ENCODE peak calls at places on chromosomes 13 and 19, in eight cellular contexts. V is heart right ventricle, F is uterus, Q is cardiac muscle cell, U is adrenal gland, Z is pancreas, A is lower lobe of right lung, B is Peyer's patch. Y is an unnamed sample.
A peak's percentile ranks its signal among the peaks of the same experiment; 100 is the strongest.

GRCh38 chr13:110648848-110649421 is 33.6 kb downstream of the NAXD start:
- DNase-seq in A (no peak), Z (no peak), U (no peak), V (no peak), F (no peak), Q (no peak), B (no peak), Y (peak; percentile 53)

GRCh38 chr19:43675269-43675879 is 5.4 kb upstream of the PLAUR start:
- DNase-seq in F (no peak), A (no peak), Z (peak; percentile 59), U (no peak), Q (peak; percentile 23), B (peak; percentile 83), V (no peak), Y (no peak)

GRCh38 chr19:42246143-42246868 is 3.9 kb upstream of the GSK3A start:
- DNase-seq in V (peak; percentile 82), F (peak; percentile 85), Z (peak; percentile 78), A (peak; percentile 65), U (peak; percentile 90), B (peak; percentile 79), Q (peak; percentile 83), Y (peak; percentile 81)

GRCh38 chr13:57557979-57558529 is 73.5 kb upstream of the PCDH17 start:
- DNase-seq in V (no peak), F (no peak), U (no peak), Z (no peak), Q (peak; percentile 0), A (no peak), B (no peak), Y (no peak)

GRCh38 chr19:42203700-42204099 is 13.8 kb downstream of the DEDD2 start:
- DNase-seq in Z (no peak), F (no peak), Q (no peak), A (no peak), B (no peak), U (no peak), V (no peak), Y (no peak)

GRCh38 chr19:38250821-38251563 is 5.2 kb downstream of the PPP1R14A start:
- DNase-seq in Z (peak; percentile 76), V (peak; percentile 91), B (peak; percentile 73), Q (peak; percentile 73), U (peak; percentile 80), F (peak; percentile 83), A (peak; percentile 56), Y (peak; percentile 71)

GRCh38 chr13:109959903-109960302 is 173.5 kb upstream of the IRS2 start:
- DNase-seq in V (no peak), Z (no peak), B (no peak), U (no peak), A (no peak), Q (no peak), F (no peak), Y (no peak)

GRCh38 chr13:31476266-31476665 is 263.1 kb upstream of the RXFP2 start:
- DNase-seq in Q (peak; percentile 97), Z (no peak), B (no peak), F (no peak), U (peak; percentile 4), V (no peak), A (no peak), Y (no peak)

GRCh38 chr19:50362656-50363424 is 2.6 kb downstream of the NAPSA start:
- DNase-seq in F (no peak), A (peak; percentile 47), U (no peak), V (no peak), B (no peak), Z (no peak), Q (no peak), Y (no peak)

GRCh38 chr19:46478356-46478986 is 7.1 kb upstream of the PNMA8A start:
- DNase-seq in U (no peak), V (no peak), F (no peak), Q (peak; percentile 62), B (no peak), Z (no peak), A (no peak), Y (peak; percentile 68)

GRCh38 chr19:18662972-18663732 is 20.3 kb upstream of the CRTC1 start:
- DNase-seq in U (no peak), A (no peak), V (no peak), F (no peak), Q (no peak), Z (no peak), B (no peak), Y (peak; percentile 58)

GRCh38 chr19:2253106-2254051 is 2.8 kb downstream of the JSRP1 start:
- DNase-seq in V (no peak), F (no peak), U (no peak), A (no peak), B (no peak), Z (peak; percentile 58), Q (no peak), Y (peak; percentile 86)

GRCh38 chr19:39179754-39180153 is 17.0 kb upstream of the NCCRP1 start:
- DNase-seq in F (no peak), V (no peak), B (no peak), U (no peak), Q (no peak), A (no peak), Z (no peak), Y (no peak)

GRCh38 chr19:47539747-47540311 is 25.0 kb upstream of the NAPA start:
- DNase-seq in F (no peak), A (no peak), V (no peak), Z (no peak), Q (no peak), B (no peak), U (no peak), Y (no peak)

GRCh38 chr19:48158210-48158790 is 11.8 kb downstream of the LIG1 start:
- DNase-seq in Z (no peak), A (no peak), F (no peak), B (no peak), U (no peak), Q (no peak), V (no peak), Y (no peak)

GRCh38 chr13:75761373-75761772 is 125.2 kb downstream of the LMO7 start:
- DNase-seq in A (no peak), Q (no peak), F (no peak), V (no peak), U (no peak), B (no peak), Z (no peak), Y (no peak)

GRCh38 chr13:32426981-32427851 is 714 bp downstream of the N4BP2L1 start:
- DNase-seq in Z (peak; percentile 83), B (peak; percentile 70), V (peak; percentile 31), U (peak; percentile 50), A (peak; percentile 76), Q (peak; percentile 22), F (peak; percentile 64), Y (peak; percentile 86)

GRCh38 chr13:71645467-71645866 is 221.5 kb downstream of the DACH1 start:
- DNase-seq in V (no peak), F (no peak), A (no peak), Z (no peak), U (no peak), B (no peak), Q (no peak), Y (no peak)

GRCh38 chr19:2478324-2478755 is 2.4 kb downstream of the GADD45B start:
- DNase-seq in Z (peak; percentile 74), U (peak; percentile 43), B (peak; percentile 76), A (peak; percentile 86), V (peak; percentile 39), Q (peak; percentile 79), F (peak; percentile 71), Y (peak; percentile 81)

GRCh38 chr19:913080-913748 is at the start of gene R3HDM4:
- DNase-seq in V (peak; percentile 82), U (peak; percentile 80), Z (peak; percentile 94), B (peak; percentile 91), F (peak; percentile 70), A (peak; percentile 87), Q (peak; percentile 66), Y (peak; percentile 86)

GRCh38 chr13:41802684-41803554 is 158.0 kb downstream of the VWA8 start:
- DNase-seq in Z (no peak), B (no peak), A (no peak), V (no peak), F (no peak), Q (peak; percentile 26), U (no peak), Y (no peak)

GRCh38 chr19:49347835-49348234 is 12.6 kb downstream of the CD37 start:
- DNase-seq in V (no peak), F (peak; percentile 46), Z (no peak), A (no peak), B (no peak), U (peak; percentile 30), Q (peak; percentile 67), Y (peak; percentile 86)
- TF ChIP-seq CTCF in V (no peak), F (peak; percentile 8), Z (no peak), A (no peak), B (no peak), U (peak; percentile 7), Q (peak; percentile 28), Y (peak; percentile 52)

GRCh38 chr19:4675346-4675745 is 5.2 kb upstream of the MYDGF start:
- DNase-seq in Q (no peak), V (no peak), U (no peak), Z (no peak), F (no peak), A (no peak), B (no peak), Y (no peak)
- H3K27ac ChIP-seq in Q (no peak overlapping the region), V (no peak overlapping the region), U (no peak overlapping the region), Z (no peak overlapping the region), F (no peak overlapping the region), A (no peak overlapping the region), B (no peak overlapping the region), Y (no peak overlapping the region)

DNA sequence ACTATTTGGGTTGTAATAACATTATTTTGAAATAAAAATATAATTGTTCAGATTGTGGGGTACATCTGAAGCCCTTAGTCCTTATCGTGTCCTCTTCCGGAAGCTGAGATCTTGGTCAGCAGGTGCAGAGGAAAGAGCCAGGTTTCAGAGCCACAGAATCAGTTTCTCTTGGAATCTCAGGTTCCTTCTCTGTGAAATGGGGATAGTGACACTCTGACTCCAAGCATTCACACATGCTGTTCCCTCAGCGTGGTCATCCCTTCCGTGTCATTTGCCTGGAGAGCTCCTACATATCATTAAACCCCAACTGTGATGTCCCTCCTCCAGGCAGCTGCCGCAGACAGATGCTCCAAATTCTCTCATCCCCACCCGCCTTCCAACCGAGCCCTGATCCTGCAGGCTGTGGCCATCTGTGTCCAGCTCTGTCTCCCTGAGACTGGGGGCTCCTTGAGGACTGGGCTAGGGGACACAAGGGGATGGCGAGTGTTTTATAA is 59.8 kb downstream of the AP1M1 start:
- DNase-seq in A (no peak), U (no peak), V (no peak), Q (no peak), Z (no peak), B (no peak), F (no peak), Y (no peak)
- H3K4me1 ChIP-seq in A (peaks cover 56% of the 10 kb centered on the region), U (peaks cover 5% of the 10 kb centered on the region), V (peaks cover 17% of the 10 kb centered on the region), Q (peaks cover 11% of the 10 kb centered on the region), Z (peaks cover 8% of the 10 kb centered on the region), B (peaks cover 9% of the 10 kb centered on the region), F (no peaks in the 10 kb centered on the region), Y (peaks cover 6% of the 10 kb centered on the region)

DNA sequence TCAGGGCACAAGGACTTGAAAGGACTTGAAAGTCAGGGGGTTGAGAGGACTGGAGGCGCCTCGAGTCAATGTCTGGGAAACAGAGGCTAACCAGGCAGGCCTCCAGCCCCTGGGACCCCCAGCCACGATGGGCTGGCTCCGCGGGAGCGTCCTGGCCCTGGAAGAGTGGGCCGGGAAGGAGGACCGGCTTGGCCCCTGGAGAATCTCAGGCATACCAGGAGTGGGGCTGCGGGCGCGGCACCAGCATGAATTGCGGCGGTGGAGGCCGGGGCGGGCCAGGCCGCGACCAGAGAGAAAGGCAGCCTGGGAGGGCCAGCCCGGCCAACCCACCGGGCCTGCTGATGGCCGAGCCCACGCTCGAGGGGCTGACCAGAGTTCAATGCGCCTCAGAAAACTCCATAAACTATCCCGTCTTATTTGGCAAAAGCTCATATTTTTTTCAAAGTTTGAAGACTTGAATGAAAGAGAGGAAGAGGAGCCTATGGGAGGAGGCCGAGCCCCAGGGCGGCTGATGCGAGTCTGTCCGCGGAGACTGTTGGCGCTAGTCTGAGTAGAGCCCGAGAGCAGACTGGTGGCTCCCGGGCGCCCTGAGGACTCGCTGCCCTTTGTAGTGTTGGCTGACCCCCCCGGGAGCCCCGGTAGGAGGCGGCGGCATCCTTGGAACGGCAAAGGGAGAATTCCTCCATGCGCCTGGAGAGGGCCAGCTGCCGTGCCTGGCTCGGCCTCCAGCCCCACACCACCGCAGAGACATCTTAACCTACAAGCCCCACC is 68.0 kb downstream of the MLLT1 start:
- DNase-seq in Z (peak; percentile 49), U (no peak), Q (no peak), V (no peak), F (no peak), B (peak; percentile 46), A (peak; percentile 30), Y (no peak)
- TF ChIP-seq CTCF in Z (no peak), U (no peak), Q (no peak), V (no peak), F (no peak), B (no peak), A (no peak), Y (no peak)

Y was measured in endodermal cell.